ENCODE peak calls at places on chromosomes 13 and 19, in seven cellular contexts. M, Q, O, K, G, X and T are unnamed samples.

GRCh38 chr19:11008111-11008510 is 47.3 kb downstream of the SMARCA4 start:
- DNase-seq in G (no peak), O (no peak), Q (no peak), M (no peak), K (no peak), X (no peak), T (no peak)

GRCh38 chr19:35509861-35510625 is 3.4 kb downstream of the DMKN start:
- DNase-seq in K (no peak), X (peak), O (peak), G (peak), Q (peak), M (peak), T (peak)

GRCh38 chr13:46544208-46544607 is 8.8 kb upstream of the LRCH1 start:
- DNase-seq in M (no peak), G (no peak), Q (no peak), K (peak), O (no peak), X (no peak), T (no peak)

GRCh38 chr19:45781282-45782161 is 768 bp downstream of the DMPK start:
- DNase-seq in Q (no peak), K (no peak), G (no peak), O (no peak), X (no peak), M (no peak), T (no peak)

GRCh38 chr19:7832781-7833180 is 2.8 kb downstream of the EVI5L start:
- DNase-seq in K (no peak), Q (no peak), O (no peak), M (no peak), G (no peak), X (no peak), T (no peak)

GRCh38 chr19:56946164-56946563 is 105.6 kb upstream of the PEG3 start:
- DNase-seq in M (peak), X (no peak), O (no peak), G (no peak), K (no peak), Q (no peak), T (no peak)

GRCh38 chr13:77980592-77980991 is 62.0 kb upstream of the EDNRB start:
- DNase-seq in O (no peak), G (no peak), K (no peak), M (no peak), Q (no peak), X (no peak), T (no peak)

GRCh38 chr19:4379383-4380253 is 20.7 kb downstream of the SH3GL1 start:
- DNase-seq in K (peak), X (no peak), Q (no peak), M (peak), O (no peak), G (no peak), T (no peak)

GRCh38 chr19:44925114-44925891 is 10.9 kb downstream of the APOC1 start:
- DNase-seq in M (no peak), Q (no peak), O (no peak), G (peak), X (no peak), K (no peak), T (no peak)

GRCh38 chr13:74114641-74115040 is 19.6 kb downstream of the KLF12 start:
- DNase-seq in G (no peak), M (no peak), K (no peak), O (no peak), X (no peak), Q (no peak), T (no peak)

GRCh38 chr19:38277969-38278680 is 13.8 kb downstream of the SPINT2 start:
- DNase-seq in M (peak), K (no peak), Q (no peak), G (no peak), O (no peak), X (no peak), T (no peak)

GRCh38 chr19:49425922-49426592 is 869 bp downstream of the GFY start:
- DNase-seq in K (no peak), X (no peak), O (peak), G (no peak), M (no peak), Q (peak), T (no peak)

GRCh38 chr19:1474011-1474764 is 4.8 kb downstream of the C19orf25 start:
- DNase-seq in Q (no peak), K (no peak), X (no peak), G (no peak), M (peak), O (no peak), T (no peak)

GRCh38 chr19:9729162-9729561 is 39.4 kb downstream of the ZNF846 start:
- DNase-seq in M (no peak), O (no peak), K (no peak), Q (no peak), G (no peak), X (no peak), T (no peak)

GRCh38 chr13:99743079-99743478 is 228.5 kb downstream of the ZIC5 start:
- DNase-seq in Q (no peak), O (no peak), M (no peak), K (no peak), G (no peak), X (no peak), T (no peak)

GRCh38 chr13:114104626-114105350 is 27.6 kb downstream of the RASA3 start:
- DNase-seq in G (no peak), X (no peak), O (no peak), Q (no peak), K (no peak), M (peak), T (no peak)

GRCh38 chr13:79525458-79525857 is 44.5 kb downstream of the NDFIP2 start:
- DNase-seq in Q (no peak), G (peak), O (peak), K (no peak), M (no peak), X (no peak), T (no peak)

GRCh38 chr13:91135949-91136348 is 211.5 kb upstream of the MIR17HG start:
- DNase-seq in M (no peak), O (no peak), K (no peak), Q (no peak), G (no peak), X (no peak), T (no peak)

GRCh38 chr13:43221611-43222010 is 198.2 kb downstream of the DNAJC15 start:
- DNase-seq in G (no peak), O (no peak), Q (no peak), X (no peak), K (no peak), M (no peak), T (no peak)

GRCh38 chr13:74229242-74229641 is 95.0 kb upstream of the KLF12 start:
- DNase-seq in M (no peak), G (no peak), O (no peak), Q (no peak), K (no peak), X (no peak), T (no peak)

GRCh38 chr19:13396256-13397080 is 109.8 kb downstream of the CACNA1A start:
- DNase-seq in O (peak), M (no peak), X (no peak), G (peak), Q (peak), K (no peak), T (no peak)

GRCh38 chr19:41753159-41753558 is 2.2 kb upstream of the CEACAM6 start:
- DNase-seq in O (peak), Q (no peak), G (peak), M (peak), X (peak), K (no peak), T (peak)

GRCh38 chr13:112693831-112694497 is 4.1 kb downstream of the ATP11A start:
- DNase-seq in G (no peak), O (no peak), Q (no peak), K (no peak), M (no peak), X (no peak), T (no peak)

GRCh38 chr19:48961051-48961649 is 4.0 kb upstream of the FTL start:
- DNase-seq in G (peak), O (peak), Q (no peak), K (no peak), X (no peak), M (no peak), T (no peak)

GRCh38 chr19:41239961-41240574 is 21.0 kb downstream of the AXL start:
- DNase-seq in K (no peak), O (no peak), X (no peak), G (no peak), Q (no peak), M (no peak), T (no peak)

GRCh38 chr13:94009696-94010095 is 469.8 kb downstream of the DCT start:
- DNase-seq in K (no peak), G (no peak), Q (no peak), O (no peak), X (no peak), M (no peak), T (no peak)

GRCh38 chr13:38418286-38418685 is 68.6 kb downstream of the UFM1 start:
- DNase-seq in X (no peak), Q (no peak), K (no peak), O (no peak), G (no peak), M (no peak), T (no peak)

GRCh38 chr13:52356327-52356726 is 49.6 kb downstream of the THSD1 start:
- DNase-seq in M (no peak), K (no peak), G (no peak), O (no peak), Q (no peak), X (no peak), T (no peak)

GRCh38 chr13:49271264-49271663 is 23.5 kb downstream of the CDADC1 start:
- DNase-seq in K (no peak), G (no peak), X (no peak), Q (no peak), M (no peak), O (no peak), T (no peak)

GRCh38 chr13:49262634-49263033 is 14.9 kb downstream of the CDADC1 start:
- DNase-seq in Q (no peak), G (no peak), K (no peak), M (no peak), O (no peak), X (no peak), T (no peak)

GRCh38 chr13:49265822-49266221 is 18.1 kb downstream of the CDADC1 start:
- DNase-seq in O (no peak), Q (no peak), G (no peak), K (no peak), X (no peak), M (no peak), T (no peak)
- TF ChIP-seq TAF1 in O (no peak), Q (no peak), G (no peak), K (no peak), X (no peak), M (no peak), T (no peak)

GRCh38 chr13:64910061-64910460 is 2320.1 kb downstream of the PCDH9 start:
- DNase-seq in G (no peak), K (no peak), M (no peak), X (no peak), Q (no peak), O (no peak), T (no peak)

GRCh38 chr13:64909184-64909583 is 2321.0 kb downstream of the PCDH9 start:
- DNase-seq in X (no peak), G (no peak), M (no peak), O (no peak), K (no peak), Q (no peak), T (no peak)

GRCh38 chr13:64917566-64917965 is 2312.6 kb downstream of the PCDH9 start:
- DNase-seq in M (no peak), Q (no peak), O (no peak), G (no peak), X (no peak), K (no peak), T (no peak)

GRCh38 chr13:64912141-64912540 is 2318.0 kb downstream of the PCDH9 start:
- DNase-seq in X (no peak), Q (no peak), O (no peak), K (no peak), M (no peak), G (no peak), T (no peak)
- TF ChIP-seq TAF1 in X (no peak), Q (no peak), O (no peak), K (no peak), M (no peak), G (no peak), T (no peak)

GRCh38 chr13:27821566-27821965 is 29.3 kb downstream of the GSX1 start:
- DNase-seq in G (no peak), X (no peak), M (no peak), K (no peak), Q (no peak), O (no peak), T (no peak)
- TF ChIP-seq TAF1 in G (no peak), X (no peak), M (no peak), K (no peak), Q (no peak), O (no peak), T (no peak)

DNA sequence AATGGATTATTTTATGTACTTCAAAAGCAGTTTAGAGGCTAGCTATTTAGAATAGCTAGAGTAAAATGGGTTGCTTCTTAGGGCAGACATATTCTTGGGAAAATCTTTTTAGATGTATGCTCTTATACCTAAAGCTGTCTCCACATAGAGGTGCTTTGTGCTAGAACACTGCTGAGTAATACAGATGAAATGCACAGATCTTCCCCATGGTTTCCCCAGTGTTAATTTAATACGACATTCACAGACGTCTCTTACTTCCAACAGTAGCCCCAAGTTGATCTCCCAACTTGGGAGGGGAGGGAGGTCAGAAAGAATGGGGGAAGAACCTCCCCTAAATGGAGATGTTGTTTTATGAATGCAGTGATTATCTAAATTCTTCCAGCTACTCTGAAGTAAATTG is 16.9 kb downstream of the NALCN start:
- DNase-seq in M (no peak), G (no peak), O (no peak), X (no peak), K (no peak), Q (no peak), T (no peak)
- TF ChIP-seq TAF1 in M (no peak), G (no peak), O (no peak), X (no peak), K (no peak), Q (no peak), T (no peak)

GRCh38 chr13:35824825-35825224 is 306.4 kb downstream of the DCLK1 start:
- DNase-seq in Q (no peak), M (no peak), G (no peak), K (no peak), O (no peak), X (no peak), T (no peak)

GRCh38 chr13:35824395-35824794 is 306.8 kb downstream of the DCLK1 start:
- DNase-seq in M (no peak), K (no peak), X (no peak), O (no peak), G (no peak), Q (no peak), T (no peak)

GRCh38 chr13:35822666-35823065 is 308.5 kb downstream of the DCLK1 start:
- DNase-seq in M (no peak), G (no peak), O (no peak), K (no peak), Q (no peak), X (no peak), T (no peak)

GRCh38 chr13:35830850-35831450 is 300.2 kb downstream of the DCLK1 start:
- DNase-seq in K (no peak), O (no peak), M (no peak), X (no peak), G (no peak), Q (no peak), T (no peak)

GRCh38 chr13:35826626-35827254 is 304.4 kb downstream of the DCLK1 start:
- DNase-seq in M (no peak), X (no peak), O (peak), Q (no peak), K (no peak), G (no peak), T (no peak)
- TF ChIP-seq TAF1 in M (no peak), X (no peak), O (no peak), Q (no peak), K (no peak), G (no peak), T (no peak)